ENCODE peak calls at places on chromosomes 7 and 10, in eight cellular contexts. A is heart right ventricle, L is lung, P is esophagus squamous epithelium, O is adrenal gland, E is astrocyte, T is Karpas-422, B is right cardiac atrium. R is an unnamed sample.

GRCh38 chr7:824106-824505 is 8.2 kb upstream of the SUN1 start:
- DNase-seq in B (peak; percentile 34), O (no peak), T (no peak), E (no peak), L (no peak), A (peak; percentile 4), P (no peak), R (peak; percentile 33)

GRCh38 chr10:7410800-7411670 is at the start of gene SFMBT2:
- DNase-seq in B (peak; percentile 88), A (peak; percentile 73), P (no peak), T (peak; percentile 95), E (peak; percentile 31), L (peak; percentile 48), O (peak; percentile 74), R (peak; percentile 80)

GRCh38 chr7:2114052-2114451 is 118.7 kb downstream of the MAD1L1 start:
- DNase-seq in O (no peak), B (peak; percentile 17), A (no peak), L (no peak), E (peak; percentile 74), T (no peak), P (no peak), R (no peak)

GRCh38 chr10:129031233-129032150 is 435.5 kb upstream of the MGMT start:
- DNase-seq in O (peak; percentile 40), L (peak; percentile 42), E (no peak), T (peak; percentile 67), B (peak; percentile 87), A (peak; percentile 68), P (no peak), R (no peak)

GRCh38 chr10:84854439-84854838 is 526.0 kb downstream of the CCSER2 start:
- DNase-seq in P (no peak), T (no peak), E (no peak), B (no peak), A (no peak), L (no peak), O (no peak), R (no peak)

GRCh38 chr10:36462194-36462593 is 663.2 kb upstream of the ANKRD30A start:
- DNase-seq in O (no peak), T (no peak), L (no peak), B (no peak), P (no peak), E (no peak), A (no peak), R (no peak)

GRCh38 chr10:76975131-76975530 is 662.5 kb downstream of the KCNMA1 start:
- DNase-seq in P (no peak), T (no peak), E (no peak), L (no peak), O (no peak), A (no peak), B (no peak), R (no peak)

GRCh38 chr7:5797716-5798115 is 16.3 kb upstream of the RNF216 start:
- DNase-seq in B (no peak), E (no peak), T (no peak), O (no peak), L (no peak), A (no peak), P (no peak), R (no peak)

GRCh38 chr10:62724465-62724864 is 80.1 kb upstream of the ADO start:
- DNase-seq in P (no peak), A (no peak), B (no peak), O (no peak), T (peak; percentile 53), E (no peak), L (no peak), R (no peak)

GRCh38 chr10:117221156-117221711 is 19.7 kb upstream of the SLC18A2 start:
- DNase-seq in A (no peak), B (no peak), O (no peak), E (peak; percentile 24), T (no peak), P (no peak), L (no peak), R (no peak)

GRCh38 chr7:98394377-98394836 is 6.5 kb downstream of the BAIAP2L1 start:
- DNase-seq in P (no peak), O (no peak), L (no peak), B (no peak), A (no peak), T (no peak), E (peak; percentile 90), R (no peak)

GRCh38 chr10:14384915-14385314 is 54.2 kb upstream of the FRMD4A start:
- DNase-seq in E (no peak), T (no peak), B (no peak), O (no peak), L (no peak), P (no peak), A (no peak), R (no peak)

GRCh38 chr10:44437837-44438752 is 53.2 kb upstream of the CXCL12 start:
- DNase-seq in A (peak; percentile 26), L (no peak), P (no peak), B (peak; percentile 70), O (no peak), T (no peak), E (no peak), R (no peak)

GRCh38 chr10:33326897-33327296 is 7.6 kb downstream of the NRP1 start:
- DNase-seq in L (no peak), O (no peak), P (no peak), E (no peak), T (no peak), A (no peak), B (no peak), R (no peak)

GRCh38 chr10:33329178-33329577 is 5.3 kb downstream of the NRP1 start:
- DNase-seq in A (no peak), B (no peak), T (no peak), L (no peak), P (no peak), O (no peak), E (no peak), R (no peak)

GRCh38 chr10:33328253-33328652 is 6.2 kb downstream of the NRP1 start:
- DNase-seq in A (no peak), P (no peak), E (no peak), O (no peak), T (no peak), B (no peak), L (no peak), R (no peak)

GRCh38 chr10:33327750-33328149 is 6.7 kb downstream of the NRP1 start:
- DNase-seq in E (peak; percentile 23), P (no peak), B (no peak), A (no peak), L (no peak), T (no peak), O (no peak), R (no peak)

DNA sequence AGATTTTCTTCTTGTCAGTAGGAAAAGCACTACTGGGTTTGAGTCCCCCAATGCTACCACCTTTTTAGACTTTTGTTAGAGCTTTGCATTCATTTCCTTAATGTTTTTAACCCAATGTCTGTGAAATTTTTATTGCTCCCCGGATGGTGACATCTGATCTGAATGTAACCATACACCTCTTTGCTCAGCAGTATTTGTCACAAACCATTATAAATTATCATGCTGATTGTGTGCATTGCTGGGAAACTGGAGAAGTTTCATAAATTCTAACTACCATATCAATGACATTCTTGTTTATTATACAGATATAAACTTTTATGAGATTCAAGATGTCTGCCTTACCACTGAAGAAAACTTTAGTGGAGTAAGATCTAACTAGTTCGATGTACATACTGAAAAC is 8.5 kb downstream of the NRP1 start:
- DNase-seq in T (no peak), A (no peak), B (no peak), P (no peak), L (no peak), E (peak; percentile 12), O (no peak), R (no peak)
- H3K4me1 ChIP-seq in T (no peaks in the 10 kb centered on the region), A (peaks cover 96% of the 10 kb centered on the region), B (peaks cover 17% of the 10 kb centered on the region), P (peaks cover 47% of the 10 kb centered on the region), L (no peaks in the 10 kb centered on the region), E (peaks cover 4% of the 10 kb centered on the region), O (peaks cover 67% of the 10 kb centered on the region), R (peaks cover 3% of the 10 kb centered on the region)

GRCh38 chr7:136278057-136278456 is 300.9 kb upstream of the MTPN start:
- DNase-seq in T (no peak), O (no peak), B (no peak), E (no peak), P (no peak), A (no peak), L (no peak), R (no peak)

GRCh38 chr7:136275794-136276193 is 298.6 kb upstream of the MTPN start:
- DNase-seq in T (no peak), E (no peak), P (no peak), O (no peak), L (no peak), A (no peak), B (no peak), R (no peak)

GRCh38 chr7:136272934-136273333 is 295.8 kb upstream of the MTPN start:
- DNase-seq in E (no peak), B (no peak), P (no peak), L (no peak), O (no peak), A (no peak), T (no peak), R (no peak)

DNA sequence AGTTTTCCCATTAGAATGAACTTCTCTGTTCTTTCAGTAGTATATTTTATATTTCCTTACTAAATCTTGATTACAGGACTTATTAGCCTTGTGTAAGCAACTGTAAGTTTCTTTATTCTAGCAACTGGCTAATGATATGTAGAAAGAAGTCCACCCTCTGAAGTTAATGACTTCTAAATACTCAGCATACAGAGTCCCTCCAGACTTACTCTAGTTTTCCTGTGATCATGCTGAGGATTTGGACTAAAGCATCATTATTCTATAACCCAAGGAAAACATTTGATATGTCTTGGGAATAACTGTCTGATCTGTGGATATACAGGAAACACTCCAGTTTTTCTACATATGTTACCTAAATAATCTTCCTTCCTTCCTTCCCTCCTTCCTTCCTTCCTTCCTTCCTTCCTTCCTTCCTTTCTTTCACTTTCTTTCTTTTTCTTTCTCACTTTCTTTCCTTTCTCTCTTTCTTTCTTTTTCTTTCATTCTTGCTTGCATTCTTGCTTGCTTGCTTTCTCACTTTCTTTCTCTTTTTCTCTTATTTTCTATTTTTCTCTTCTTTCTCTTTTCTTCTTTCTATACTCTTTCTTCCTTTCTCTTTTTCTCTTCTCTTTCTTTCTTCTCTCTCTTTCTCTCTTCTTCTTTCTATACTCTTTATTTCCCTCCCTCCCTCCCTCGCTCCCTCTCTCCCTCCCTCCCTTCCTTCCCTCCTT is 297.6 kb upstream of the MTPN start:
- DNase-seq in P (no peak), L (no peak), A (no peak), B (no peak), T (no peak), O (no peak), E (no peak), R (no peak)
- H3K4me1 ChIP-seq in P (no peaks in the 10 kb centered on the region), L (no peaks in the 10 kb centered on the region), A (no peaks in the 10 kb centered on the region), B (no peaks in the 10 kb centered on the region), T (peaks cover 6% of the 10 kb centered on the region), O (no peaks in the 10 kb centered on the region), E (no peaks in the 10 kb centered on the region), R (no peaks in the 10 kb centered on the region)

DNA sequence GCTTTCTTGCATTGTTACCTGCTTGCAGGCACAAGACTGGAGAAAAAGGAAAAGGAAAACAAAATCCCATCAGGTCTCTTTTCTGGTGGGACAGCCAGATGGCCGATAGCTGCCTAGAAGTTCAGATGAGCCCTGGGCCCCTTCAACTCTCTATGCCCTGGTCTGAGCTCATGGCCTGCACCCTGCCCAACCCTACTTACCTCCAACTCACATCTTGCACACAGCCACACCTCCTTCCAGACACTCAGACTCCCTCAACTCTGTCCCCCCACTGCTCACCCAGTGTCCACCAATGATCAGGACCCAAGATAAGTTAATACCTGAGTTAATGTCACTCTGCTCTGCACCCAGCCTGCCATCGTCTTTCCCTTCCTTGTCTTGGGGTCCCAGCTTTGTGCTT is 10.9 kb downstream of the RBP3 start:
- DNase-seq in L (no peak), E (no peak), P (no peak), O (no peak), A (no peak), T (no peak), B (no peak), R (no peak)
- H3K4me1 ChIP-seq in L (no peaks in the 10 kb centered on the region), E (no peaks in the 10 kb centered on the region), P (peaks cover 21% of the 10 kb centered on the region), O (no peaks in the 10 kb centered on the region), A (no peaks in the 10 kb centered on the region), T (peaks cover 11% of the 10 kb centered on the region), B (no peaks in the 10 kb centered on the region), R (no peaks in the 10 kb centered on the region)

GRCh38 chr7:47102442-47102841 is 479.5 kb downstream of the TNS3 start:
- DNase-seq in O (no peak), L (no peak), T (no peak), A (no peak), B (no peak), P (no peak), E (no peak), R (no peak)
- H3K4me1 ChIP-seq in O (no peaks in the 10 kb centered on the region), L (peaks cover 2% of the 10 kb centered on the region), T (no peaks in the 10 kb centered on the region), A (no peaks in the 10 kb centered on the region), B (no peaks in the 10 kb centered on the region), P (no peaks in the 10 kb centered on the region), E (no peaks in the 10 kb centered on the region), R (no peaks in the 10 kb centered on the region)